ENCODE peak calls at places on chromosomes 1 and 21, in five cellular contexts. O is hepatocyte, Z is PC-3, S is GM23338, E is OCI-LY7. C is an unnamed sample.
A peak's percentile ranks its signal among the peaks of the same experiment; 100 is the strongest.

GRCh38 chr1:245986404-245987221 is 520.5 kb downstream of the SMYD3 start:
- DNase-seq in Z (peak; percentile 78), O (peak; percentile 59), S (no peak), E (no peak), C (peak; percentile 87)

GRCh38 chr1:207103892-207104373 is at the start of gene C4BPA:
- DNase-seq in E (no peak), Z (no peak), O (peak; percentile 34), S (no peak), C (no peak)

GRCh38 chr1:198934901-198935301 is 296.1 kb downstream of the PTPRC start:
- DNase-seq in Z (peak; percentile 36), S (no peak), O (no peak), E (peak; percentile 70), C (peak; percentile 38)

GRCh38 chr1:89675677-89676076 is 42.8 kb downstream of the LRRC8C start:
- DNase-seq in E (no peak), Z (no peak), O (no peak), S (no peak), C (no peak)

GRCh38 chr21:20169812-20170576 is 828.2 kb upstream of the NCAM2 start:
- DNase-seq in E (no peak), S (no peak), Z (no peak), O (no peak), C (no peak)

GRCh38 chr1:52927219-52928082 is at the start of gene SCP2:
- DNase-seq in E (no peak), S (peak; percentile 84), Z (peak; percentile 79), O (peak; percentile 88), C (peak; percentile 89)

GRCh38 chr1:99347041-99347684 is 82.9 kb downstream of the PLPPR4 start:
- DNase-seq in S (peak; percentile 40), E (no peak), Z (no peak), O (no peak), C (no peak)

GRCh38 chr1:199774433-199775089 is 252.9 kb upstream of the NR5A2 start:
- DNase-seq in Z (peak; percentile 97), O (no peak), E (no peak), S (no peak), C (peak; percentile 12)

GRCh38 chr1:34885405-34886247 is 26.1 kb upstream of the SMIM12 start:
- DNase-seq in O (peak; percentile 65), S (peak; percentile 90), Z (no peak), E (no peak), C (peak; percentile 61)

GRCh38 chr1:91152331-91152730 is 130.5 kb upstream of the ZNF644 start:
- DNase-seq in E (no peak), Z (no peak), S (no peak), O (no peak), C (no peak)

GRCh38 chr1:46062651-46063319 is 69.6 kb downstream of the PIK3R3 start:
- DNase-seq in O (peak; percentile 14), S (no peak), Z (no peak), E (no peak), C (peak; percentile 10)

GRCh38 chr1:89907669-89908293 is 86.9 kb downstream of the LRRC8D start:
- DNase-seq in O (no peak), Z (peak; percentile 85), E (no peak), S (no peak), C (peak; percentile 76)

GRCh38 chr1:85200367-85200869 is 398 bp downstream of the SYDE2 start:
- DNase-seq in E (no peak), O (no peak), S (peak; percentile 52), Z (no peak), C (peak; percentile 57)

GRCh38 chr1:98157524-98158293 is 236.9 kb upstream of the DPYD start:
- DNase-seq in O (no peak), S (no peak), E (no peak), Z (no peak), C (peak; percentile 64)

GRCh38 chr1:24635195-24635843 is 7.8 kb upstream of the SRRM1 start:
- DNase-seq in S (peak; percentile 88), O (peak; percentile 77), E (peak; percentile 86), Z (peak; percentile 85), C (peak; percentile 85)

GRCh38 chr1:1758692-1759455 is 19.4 kb downstream of the NADK start:
- DNase-seq in O (peak; percentile 49), Z (peak; percentile 99), S (no peak), E (no peak), C (no peak)

GRCh38 chr1:117541003-117541402 is 64.8 kb upstream of the TENT5C start:
- DNase-seq in S (no peak), E (no peak), Z (no peak), O (peak; percentile 29), C (peak; percentile 26)

GRCh38 chr21:28669331-28669730 is 323.3 kb downstream of the LTN1 start:
- DNase-seq in S (no peak), Z (no peak), E (no peak), O (no peak), C (no peak)

GRCh38 chr1:53046930-53047329 is 15.1 kb upstream of the PODN start:
- DNase-seq in S (no peak), Z (peak; percentile 33), E (no peak), O (no peak), C (peak; percentile 42)

GRCh38 chr1:243818978-243819377 is 31.1 kb downstream of the AKT3 start:
- DNase-seq in O (no peak), S (no peak), E (no peak), Z (no peak), C (no peak)

GRCh38 chr1:225863167-225863566 is 19.0 kb downstream of the TMEM63A start:
- DNase-seq in Z (no peak), O (no peak), E (no peak), S (no peak), C (no peak)

GRCh38 chr1:55284856-55285255 is 69.7 kb upstream of the USP24 start:
- DNase-seq in E (peak; percentile 26), O (peak; percentile 66), Z (peak; percentile 67), S (peak; percentile 64), C (peak; percentile 72)

GRCh38 chr1:180981596-180982387 is 40.9 kb downstream of the STX6 start:
- DNase-seq in Z (no peak), O (no peak), S (peak; percentile 49), E (no peak), C (no peak)

GRCh38 chr1:152182942-152183341 is 23.9 kb upstream of the RPTN start:
- DNase-seq in O (no peak), S (no peak), Z (peak; percentile 74), E (no peak), C (peak; percentile 94)

GRCh38 chr21:41612674-41613250 is 104.8 kb upstream of the TMPRSS2 start:
- DNase-seq in O (peak; percentile 80), E (peak; percentile 41), S (peak; percentile 78), Z (peak; percentile 93), C (peak; percentile 98)

GRCh38 chr1:188170935-188171334 is 1342.2 kb downstream of the PLA2G4A start:
- DNase-seq in E (no peak), O (no peak), S (no peak), Z (no peak), C (no peak)

GRCh38 chr1:1833916-1834325 is 55.7 kb upstream of the NADK start:
- DNase-seq in S (no peak), O (no peak), E (peak; percentile 98), Z (no peak), C (peak; percentile 20)

GRCh38 chr1:54200519-54200997 is 591 bp downstream of the MRPL37 start:
- DNase-seq in E (no peak), Z (no peak), O (no peak), S (no peak), C (peak; percentile 58)

GRCh38 chr1:54204199-54204598 is 4.2 kb downstream of the MRPL37 start:
- DNase-seq in E (no peak), O (no peak), S (no peak), Z (no peak), C (no peak)

GRCh38 chr1:54193453-54193852 is 6.4 kb downstream of the CYB5RL start:
- DNase-seq in S (no peak), O (no peak), E (no peak), Z (no peak), C (no peak)

GRCh38 chr1:54199765-54200518 is at the start of the genes CYB5RL and MRPL37:
- DNase-seq in Z (peak; percentile 97), O (peak; percentile 96), E (peak; percentile 97), S (peak; percentile 100), C (peak; percentile 96)

DNA sequence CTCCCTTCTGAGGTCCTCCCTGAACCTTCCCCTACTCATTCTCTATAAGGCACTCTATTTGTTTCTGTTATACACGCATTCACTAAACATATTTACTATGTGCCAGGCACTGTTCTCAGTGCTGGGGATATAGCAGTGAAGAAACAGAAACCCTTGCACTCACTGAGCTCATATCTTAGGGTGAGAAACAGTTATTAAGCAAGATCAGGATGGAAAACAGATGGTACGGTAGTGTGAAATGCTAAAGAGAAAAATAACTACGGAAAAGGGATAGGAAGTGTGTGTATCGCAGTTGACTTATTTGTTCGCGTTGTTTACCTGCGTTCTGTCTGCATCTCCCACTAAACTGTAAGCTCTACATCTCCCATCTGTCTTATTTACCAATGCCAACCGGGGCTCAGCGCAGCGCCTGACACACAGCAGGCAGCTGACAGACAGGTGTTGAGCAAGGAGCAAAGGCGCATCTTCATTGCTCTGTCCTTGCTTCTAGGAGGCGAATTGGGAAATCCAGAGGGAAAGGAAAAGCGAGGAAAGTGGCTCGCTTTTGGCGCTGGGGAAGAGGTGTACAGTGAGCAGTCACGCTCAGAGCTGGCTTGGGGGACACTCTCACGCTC is 572 bp downstream of the CYB5RL start:
- DNase-seq in O (peak; percentile 37), Z (no peak), E (no peak), S (peak; percentile 41), C (peak; percentile 51)
- TF ChIP-seq EZH2phosphoT487 in O (no peak), Z (no peak), E (no peak), S (no peak), C (no peak)

GRCh38 chr1:67165468-67166058 is 691 bp upstream of the IL23R start:
- DNase-seq in Z (no peak), S (no peak), E (no peak), O (no peak), C (no peak)
- H3K4me3 ChIP-seq in Z (no peak overlapping the region), S (no peak overlapping the region), E (no peak overlapping the region), O (no peak overlapping the region), C (no peak overlapping the region)

GRCh38 chr1:109869141-109869540 is 41.5 kb upstream of the CSF1 start:
- DNase-seq in O (no peak), Z (no peak), E (no peak), S (no peak), C (no peak)
- H3K4me1 ChIP-seq in O (no peaks in the 10 kb centered on the region), Z (peaks cover 7% of the 10 kb centered on the region), E (no peaks in the 10 kb centered on the region), S (peaks cover 27% of the 10 kb centered on the region), C (peaks cover 51% of the 10 kb centered on the region)

DNA sequence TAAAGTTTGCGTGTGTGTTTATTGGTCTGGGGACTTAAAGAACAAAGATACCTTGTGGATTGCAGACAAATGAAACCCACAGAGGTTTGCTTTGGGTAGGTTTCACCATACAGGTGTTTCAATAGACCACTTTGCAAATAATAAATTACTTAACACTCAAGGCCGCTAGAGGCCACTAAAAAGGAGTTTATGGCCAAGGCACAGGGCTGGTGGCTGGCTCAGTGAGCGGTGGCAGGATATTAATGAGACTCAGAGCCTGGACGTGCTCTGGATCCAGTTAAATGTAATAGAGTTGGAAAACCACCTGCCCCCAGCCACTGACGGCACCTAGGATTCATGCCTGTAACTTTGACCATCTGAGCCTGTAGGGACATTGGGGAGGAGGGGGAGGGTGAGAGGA is 44.5 kb downstream of the LRRC38 start:
- DNase-seq in S (peak; percentile 48), O (peak; percentile 44), E (peak; percentile 65), Z (peak; percentile 55), C (peak; percentile 25)
- TF ChIP-seq EZH2phosphoT487 in S (no peak), O (no peak), E (no peak), Z (no peak), C (no peak)

C was measured in GM23248.